ENCODE peak calls at places on chromosome 19, in seven cellular contexts. N is HTR-8/SVneo, E is AG10803, W is H7, K is myocyte, P is osteocyte, T is AG04450. I is an unnamed sample.

GRCh38 chr19:7636691-7637373 is at the start of gene STXBP2:
- DNase-seq in N (no peak), E (no peak), W (peak; percentile 100), K (no peak), P (no peak), T (no peak), I (peak; percentile 96)

GRCh38 chr19:18049390-18049789 is 37.3 kb downstream of the IL12RB1 start:
- DNase-seq in N (no peak), E (peak; percentile 60), W (no peak), K (no peak), P (no peak), T (no peak), I (no peak)

GRCh38 chr19:30226464-30227070 is 145.6 kb upstream of the ZNF536 start:
- DNase-seq in N (no peak), E (peak; percentile 43), W (peak; percentile 69), K (peak; percentile 1), P (no peak), T (no peak), I (peak; percentile 68)

GRCh38 chr19:31152906-31153305 is 196.3 kb downstream of the TSHZ3 start:
- DNase-seq in N (no peak), E (peak; percentile 23), W (no peak), K (peak; percentile 38), P (no peak), T (no peak), I (no peak)

GRCh38 chr19:10286803-10287737 is at the start of gene ICAM4:
- DNase-seq in N (no peak), E (no peak), W (peak; percentile 90), K (peak; percentile 79), P (peak; percentile 81), T (no peak), I (peak; percentile 83)

GRCh38 chr19:5293607-5294089 is 47.0 kb downstream of the PTPRS start:
- DNase-seq in N (peak; percentile 51), E (peak; percentile 56), W (peak; percentile 95), K (no peak), P (peak; percentile 89), T (no peak), I (peak; percentile 89)

GRCh38 chr19:610801-611505 is 21.3 kb downstream of the HCN2 start:
- DNase-seq in N (no peak), E (peak; percentile 74), W (no peak), K (peak; percentile 86), P (peak; percentile 93), T (peak; percentile 33), I (no peak)

GRCh38 chr19:42316223-42317211 is 3.4 kb downstream of the TMEM145 start:
- DNase-seq in N (no peak), E (peak; percentile 44), W (peak; percentile 63), K (peak; percentile 18), P (no peak), T (no peak), I (no peak)

GRCh38 chr19:8251025-8251472 is 41.9 kb downstream of the CERS4 start:
- DNase-seq in N (no peak), E (peak; percentile 11), W (peak; percentile 17), K (peak; percentile 45), P (no peak), T (no peak), I (no peak)

GRCh38 chr19:50476224-50476942 is at the start of the genes EMC10 and GARIN5A:
- DNase-seq in N (peak; percentile 98), E (peak; percentile 90), W (peak; percentile 100), K (peak; percentile 90), P (peak; percentile 98), T (peak; percentile 86), I (peak; percentile 98)

GRCh38 chr19:45729774-45730388 is 815 bp downstream of the FBXO46 start:
- DNase-seq in N (no peak), E (no peak), W (peak; percentile 50), K (peak; percentile 11), P (no peak), T (no peak), I (peak; percentile 85)

GRCh38 chr19:6062274-6062673 is 48.0 kb downstream of the RFX2 start:
- DNase-seq in N (no peak), E (peak; percentile 35), W (peak; percentile 22), K (no peak), P (peak; percentile 56), T (no peak), I (peak; percentile 31)

GRCh38 chr19:46689358-46689757 is 27.6 kb downstream of the PRKD2 start:
- DNase-seq in N (no peak), E (no peak), W (no peak), K (no peak), P (no peak), T (no peak), I (no peak)

GRCh38 chr19:310141-310651 is 19.0 kb upstream of the PLPP2 start:
- DNase-seq in N (no peak), E (no peak), W (peak; percentile 76), K (no peak), P (no peak), T (peak; percentile 20), I (no peak)

GRCh38 chr19:12778020-12778904 is 2.9 kb upstream of the HOOK2 start:
- DNase-seq in N (no peak), E (peak; percentile 81), W (peak; percentile 82), K (peak; percentile 92), P (no peak), T (no peak), I (peak; percentile 84)

GRCh38 chr19:34319785-34320184 is 45.2 kb upstream of the GPI start:
- DNase-seq in N (no peak), E (no peak), W (no peak), K (no peak), P (no peak), T (no peak), I (no peak)